ENCODE peak calls at places on chromosomes 1 and 21, in five cellular contexts. Z is GM20000, X is T follicular helper cell, U is GM19239, O is brain pericyte. F is an unnamed sample.

GRCh38 chr1:218692808-218693207 is 347.7 kb downstream of the TGFB2 start:
- DNase-seq in Z (no peak), X (no peak), U (no peak), O (no peak), F (no peak)

GRCh38 chr21:29849735-29850176 is 90.0 kb downstream of the GRIK1 start:
- DNase-seq in Z (peak; percentile 47), X (peak; percentile 13), U (peak; percentile 23), O (peak; percentile 17), F (peak; percentile 58)

GRCh38 chr1:31102501-31102950 is 37.0 kb upstream of the PUM1 start:
- DNase-seq in Z (no peak), X (no peak), U (no peak), O (peak; percentile 71), F (no peak)

GRCh38 chr1:115426271-115426771 is 88.3 kb upstream of the NGF start:
- DNase-seq in Z (no peak), X (no peak), U (no peak), O (no peak), F (no peak)

GRCh38 chr1:151705739-151706463 is 10.7 kb downstream of the CELF3 start:
- DNase-seq in Z (no peak), X (no peak), U (no peak), O (no peak), F (no peak)

GRCh38 chr21:42659416-42660117 is 6.1 kb downstream of the PDE9A start:
- DNase-seq in Z (no peak), X (no peak), U (no peak), O (no peak), F (peak; percentile 84)

GRCh38 chr1:30872948-30873263 is 35.7 kb downstream of the SDC3 start:
- DNase-seq in Z (no peak), X (no peak), U (no peak), O (no peak), F (no peak)

GRCh38 chr1:42144336-42145189 is 8.6 kb upstream of the GUCA2B start:
- DNase-seq in Z (no peak), X (no peak), U (no peak), O (no peak), F (no peak)

GRCh38 chr21:44006017-44006624 is 6.0 kb upstream of the TRAPPC10 start:
- DNase-seq in Z (no peak), X (no peak), U (no peak), O (no peak), F (no peak)

GRCh38 chr1:93623875-93624274 is 57.8 kb downstream of the BCAR3 start:
- DNase-seq in Z (no peak), X (no peak), U (no peak), O (no peak), F (no peak)

GRCh38 chr21:32426066-32426465 is 13.6 kb downstream of the EVA1C start:
- DNase-seq in Z (no peak), X (no peak), U (no peak), O (no peak), F (no peak)

GRCh38 chr1:212514782-212515181 is 82.1 kb downstream of the NENF start:
- DNase-seq in Z (peak; percentile 40), X (no peak), U (no peak), O (no peak), F (no peak)

GRCh38 chr21:45548711-45549491 is 6.7 kb upstream of the SLC19A1 start:
- DNase-seq in Z (no peak), X (no peak), U (no peak), O (no peak), F (no peak)